ENCODE peak calls at places on chromosome 5, in nine cellular contexts. R, S, Y, Z, N, F, X, P and C are unnamed samples.

GRCh38 chr5:52909192-52909591 is 80.0 kb upstream of the ITGA2 start:
- DNase-seq in P (no peak), S (no peak), Y (no peak), R (no peak), N (no peak), Z (no peak), F (no peak), X (no peak), C (no peak)

GRCh38 chr5:96243203-96243602 is 189.8 kb downstream of the PCSK1 start:
- DNase-seq in F (no peak), R (peak; percentile 72), P (no peak), S (no peak), Z (no peak), N (no peak), Y (no peak), X (no peak), C (no peak)

GRCh38 chr5:137051165-137051564 is 448.0 kb downstream of the SPOCK1 start:
- DNase-seq in F (no peak), R (no peak), S (no peak), N (peak; percentile 39), X (no peak), Z (no peak), P (no peak), Y (no peak), C (peak; percentile 36)

GRCh38 chr5:45737153-45737552 is 41.0 kb upstream of the HCN1 start:
- DNase-seq in Y (no peak), F (no peak), X (no peak), Z (no peak), P (no peak), N (no peak), S (no peak), R (no peak), C (no peak)

GRCh38 chr5:56126487-56127179 is 106.5 kb downstream of the ANKRD55 start:
- DNase-seq in R (no peak), F (no peak), Y (no peak), P (no peak), N (peak; percentile 96), X (no peak), Z (no peak), S (no peak), C (peak; percentile 89)

GRCh38 chr5:150438873-150439546 is 10.5 kb downstream of the RPS14 start:
- DNase-seq in X (no peak), P (peak; percentile 41), F (no peak), R (peak; percentile 46), Z (no peak), N (peak; percentile 57), S (peak; percentile 76), Y (no peak), C (peak; percentile 45)

GRCh38 chr5:82107277-82107676 is 135.5 kb downstream of the ATG10 start:
- DNase-seq in R (peak; percentile 13), N (peak; percentile 39), P (no peak), F (no peak), S (no peak), Z (no peak), Y (no peak), X (no peak), C (no peak)

GRCh38 chr5:61048534-61048933 is 103.5 kb downstream of the NDUFAF2 start:
- DNase-seq in R (peak; percentile 85), F (no peak), Z (peak; percentile 24), N (no peak), S (no peak), Y (no peak), X (no peak), P (peak; percentile 2), C (no peak)

GRCh38 chr5:8233479-8233878 is 364.5 kb downstream of the MTRR start:
- DNase-seq in X (no peak), F (no peak), S (no peak), P (no peak), N (no peak), R (no peak), Y (no peak), Z (no peak), C (no peak)

GRCh38 chr5:181114844-181115778 is 15.9 kb downstream of the OR2V1 start:
- DNase-seq in S (no peak), F (no peak), Z (no peak), X (no peak), P (peak; percentile 21), R (peak; percentile 41), Y (no peak), N (peak; percentile 59), C (no peak)

GRCh38 chr5:82151622-82152021 is 126.5 kb downstream of the RPS23 start:
- DNase-seq in P (no peak), Z (no peak), R (peak; percentile 15), N (no peak), Y (peak; percentile 65), X (no peak), F (no peak), S (no peak), C (no peak)

GRCh38 chr5:147530801-147531389 is 21.0 kb upstream of the DPYSL3 start:
- DNase-seq in Y (no peak), S (no peak), X (no peak), N (peak; percentile 91), R (peak; percentile 89), Z (no peak), F (no peak), P (peak; percentile 54), C (peak; percentile 42)

GRCh38 chr5:178304761-178305645 is 72.4 kb upstream of the PHYKPL start:
- DNase-seq in S (no peak), R (no peak), Z (no peak), Y (no peak), N (no peak), P (no peak), X (no peak), F (peak; percentile 20), C (no peak)

GRCh38 chr5:176843673-176844072 is 33.3 kb downstream of the UNC5A start:
- DNase-seq in S (no peak), Z (no peak), F (no peak), X (no peak), N (no peak), R (no peak), Y (no peak), P (no peak), C (no peak)

GRCh38 chr5:10642367-10642766 is 78.5 kb downstream of the ANKRD33B start:
- DNase-seq in P (no peak), F (no peak), Z (no peak), N (no peak), R (no peak), S (no peak), X (no peak), Y (no peak), C (no peak)

GRCh38 chr5:122458278-122458872 is 146.3 kb downstream of the SNCAIP start:
- DNase-seq in X (no peak), R (peak; percentile 22), Y (no peak), N (peak; percentile 24), Z (no peak), P (peak; percentile 14), F (no peak), S (peak; percentile 38), C (peak; percentile 10)

GRCh38 chr5:68304421-68305052 is 89.0 kb downstream of the PIK3R1 start:
- DNase-seq in F (no peak), N (no peak), S (no peak), Y (no peak), P (peak; percentile 22), R (peak; percentile 58), Z (no peak), X (no peak), C (no peak)

GRCh38 chr5:141172381-141173204 is at the start of gene PCDHB7:
- DNase-seq in S (peak; percentile 40), P (no peak), X (no peak), Z (no peak), R (peak; percentile 48), F (no peak), N (peak; percentile 43), Y (peak; percentile 14), C (peak; percentile 40)

GRCh38 chr5:176619203-176619568 is 9.2 kb upstream of the GPRIN1 start:
- DNase-seq in X (peak; percentile 80), P (no peak), F (no peak), R (peak; percentile 82), Y (no peak), S (peak; percentile 99), N (peak; percentile 93), Z (peak; percentile 50), C (peak; percentile 85)

GRCh38 chr5:6687501-6687900 is 25.7 kb upstream of the TENT4A start:
- DNase-seq in F (no peak), Y (no peak), P (no peak), X (no peak), S (no peak), N (no peak), R (no peak), Z (no peak), C (no peak)